ENCODE peak calls at places on chromosomes 6 and 20, in nine cellular contexts. D, U, V, G, T, X, H, L and I are unnamed samples.

GRCh38 chr20:23283096-23283850 is 67.3 kb upstream of the NXT1 start:
- DNase-seq in T (no peak), X (no peak), V (no peak), G (no peak), D (no peak), L (no peak), U (no peak), H (no peak), I (no peak)

GRCh38 chr6:15400572-15401004 is 154.7 kb downstream of the JARID2 start:
- DNase-seq in L (peak; percentile 81), G (peak; percentile 47), D (peak; percentile 40), U (peak; percentile 24), X (no peak), T (peak; percentile 61), H (no peak), V (no peak), I (peak; percentile 70)

GRCh38 chr20:41696428-41696827 is 78.3 kb upstream of the CHD6 start:
- DNase-seq in L (no peak), H (no peak), D (no peak), T (no peak), V (no peak), G (no peak), U (no peak), X (no peak), I (no peak)

GRCh38 chr6:43673444-43674063 is 14.0 kb downstream of the MRPS18A start:
- DNase-seq in D (no peak), G (no peak), X (no peak), T (no peak), L (no peak), V (no peak), H (no peak), U (no peak), I (no peak)

GRCh38 chr6:89599727-89600126 is 38.8 kb downstream of the LYRM2 start:
- DNase-seq in G (no peak), X (no peak), V (no peak), H (no peak), U (no peak), D (no peak), L (no peak), T (no peak), I (no peak)

GRCh38 chr20:24891546-24892393 is 57.3 kb upstream of the CST7 start:
- DNase-seq in G (no peak), L (peak; percentile 51), D (no peak), U (no peak), X (no peak), V (no peak), T (no peak), H (no peak), I (peak; percentile 55)

GRCh38 chr6:5025911-5026819 is 22.3 kb upstream of the RPP40 start:
- DNase-seq in U (peak; percentile 48), T (peak; percentile 54), G (peak; percentile 57), L (peak; percentile 91), V (no peak), X (no peak), H (peak; percentile 35), D (no peak), I (no peak)

GRCh38 chr6:30618270-30618787 is 689 bp downstream of the MRPS18B start:
- DNase-seq in L (peak; percentile 52), U (no peak), X (no peak), H (peak; percentile 25), D (no peak), V (no peak), G (peak; percentile 57), T (no peak), I (no peak)

GRCh38 chr20:57467742-57468141 is 57.2 kb downstream of the CTCFL start:
- DNase-seq in L (peak; percentile 76), G (no peak), H (no peak), T (no peak), X (no peak), D (no peak), V (no peak), U (no peak), I (no peak)

GRCh38 chr6:37612475-37612874 is 85.2 kb downstream of the MDGA1 start:
- DNase-seq in D (no peak), G (no peak), L (peak; percentile 22), H (no peak), X (no peak), U (no peak), V (no peak), T (no peak), I (no peak)

GRCh38 chr6:18528084-18528743 is 141.1 kb downstream of the RNF144B start:
- DNase-seq in L (no peak), V (no peak), D (no peak), X (no peak), T (peak; percentile 27), H (no peak), G (no peak), U (no peak), I (no peak)

GRCh38 chr6:125974214-125974866 is 12.0 kb upstream of the TRMT11 start:
- DNase-seq in L (no peak), T (peak; percentile 34), G (no peak), X (no peak), V (peak; percentile 46), D (peak; percentile 40), H (peak; percentile 56), U (no peak), I (no peak)

GRCh38 chr6:91490672-91491071 is 903.8 kb upstream of the MAP3K7 start:
- DNase-seq in H (no peak), D (no peak), G (no peak), L (no peak), U (no peak), T (no peak), V (no peak), X (no peak), I (no peak)

GRCh38 chr20:44204156-44204831 is 6.3 kb downstream of the OSER1 start:
- DNase-seq in L (no peak), X (no peak), U (peak; percentile 77), D (no peak), T (no peak), H (no peak), V (peak; percentile 92), G (no peak), I (no peak)

GRCh38 chr6:17884501-17885039 is 102.9 kb downstream of the KIF13A start:
- DNase-seq in X (no peak), H (no peak), V (no peak), U (no peak), T (no peak), G (no peak), D (no peak), L (no peak), I (no peak)

GRCh38 chr20:47561603-47562583 is 60.2 kb downstream of the NCOA3 start:
- DNase-seq in T (no peak), D (no peak), X (no peak), L (no peak), U (no peak), G (no peak), V (no peak), H (no peak), I (no peak)

GRCh38 chr20:10731190-10731955 is 57.6 kb upstream of the JAG1 start:
- DNase-seq in G (no peak), L (no peak), T (no peak), X (no peak), H (no peak), D (no peak), V (no peak), U (no peak), I (no peak)

GRCh38 chr6:33248932-33249731 is 22.5 kb downstream of the VPS52 start:
- DNase-seq in L (peak; percentile 99), U (peak; percentile 98), G (peak; percentile 99), X (peak; percentile 98), V (peak; percentile 99), H (peak; percentile 99), D (peak; percentile 96), T (peak; percentile 88), I (peak; percentile 95)

GRCh38 chr6:33248643-33248931 is 23.1 kb downstream of the VPS52 start:
- DNase-seq in G (no peak), U (no peak), D (peak; percentile 20), H (no peak), V (no peak), L (no peak), X (no peak), T (no peak), I (no peak)

GRCh38 chr6:33249732-33250625 is 21.7 kb downstream of the VPS52 start:
- DNase-seq in T (peak; percentile 36), V (no peak), X (peak; percentile 61), U (no peak), G (no peak), H (no peak), D (no peak), L (peak; percentile 68), I (no peak)

GRCh38 chr6:33250731-33251130 is 20.9 kb downstream of the VPS52 start:
- DNase-seq in H (no peak), G (no peak), T (no peak), U (no peak), D (no peak), V (no peak), X (peak; percentile 54), L (no peak), I (no peak)

DNA sequence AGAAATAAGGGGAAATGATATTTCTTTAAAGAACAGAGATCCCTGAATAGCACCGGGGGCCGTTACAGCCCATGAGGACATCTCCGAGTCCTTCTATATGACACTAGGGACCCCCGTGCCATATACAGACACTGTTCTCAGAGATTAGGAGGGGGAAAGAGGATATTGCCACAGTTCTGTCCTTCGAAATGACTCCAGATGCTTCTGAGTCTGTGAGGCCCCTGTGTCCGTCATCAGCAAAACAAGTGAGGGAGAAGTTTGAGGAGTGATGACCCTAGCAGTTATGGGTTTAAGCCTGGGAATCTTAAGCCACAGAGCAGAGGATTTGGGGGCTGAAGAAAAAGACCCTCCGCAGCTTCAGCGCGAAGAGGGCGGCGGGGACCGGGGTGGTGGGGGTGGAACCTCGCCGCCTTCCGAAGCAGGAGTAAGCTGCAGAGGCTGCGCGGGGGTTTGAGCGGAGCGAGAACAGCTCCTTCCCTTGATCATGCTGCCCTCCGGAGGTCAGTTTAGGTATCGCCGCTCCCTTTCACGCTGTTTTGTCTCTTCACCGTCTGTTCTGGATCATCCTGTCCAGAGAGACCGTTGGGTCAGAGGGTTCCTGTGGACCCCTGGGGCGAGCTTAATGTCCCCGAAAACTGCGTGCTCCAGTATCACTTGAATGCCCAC is 23.6 kb downstream of the VPS52 start:
- DNase-seq in T (peak; percentile 81), H (peak; percentile 80), U (peak; percentile 88), X (peak; percentile 94), L (peak; percentile 94), G (peak; percentile 94), V (peak; percentile 76), D (peak; percentile 55), I (peak; percentile 86)
- TF ChIP-seq POLR2AphosphoS5 in T (no peak), H (no peak), U (peak; percentile 71), X (no peak), L (peak; percentile 37), G (no peak), V (no peak), D (no peak), I (peak; percentile 19)

GRCh38 chr6:148240866-148241477 is 101.7 kb upstream of the SASH1 start:
- DNase-seq in D (no peak), H (no peak), X (no peak), T (no peak), U (no peak), G (no peak), V (no peak), L (no peak), I (no peak)
- TF ChIP-seq CTCF in D (no peak), H (no peak), X (no peak), T (no peak), U (no peak), G (no peak), V (no peak), L (no peak), I (no peak)

GRCh38 chr6:155171109-155171746 is 92.6 kb upstream of the CLDN20 start:
- DNase-seq in L (peak; percentile 72), D (no peak), U (no peak), X (peak; percentile 89), H (peak; percentile 73), T (no peak), G (no peak), V (peak; percentile 97), I (no peak)
- TF ChIP-seq POLR2AphosphoS5 in L (peak; percentile 43), D (no peak), U (no peak), X (peak; percentile 65), H (no peak), T (peak; percentile 14), G (peak; percentile 65), V (peak; percentile 60), I (no peak)

GRCh38 chr6:137415834-137416190 is 78.4 kb downstream of the OLIG3 start:
- DNase-seq in D (no peak), L (no peak), X (no peak), U (no peak), H (no peak), T (no peak), V (no peak), G (no peak), I (no peak)
- TF ChIP-seq CTCF in D (no peak), L (no peak), X (no peak), U (no peak), H (no peak), T (no peak), V (no peak), G (no peak), I (no peak)